ENCODE peak calls at places on chromosomes 16 and 17, in five cellular contexts. J, C, Y, E and G are unnamed samples.

GRCh38 chr17:8598913-8599312 is 31.6 kb downstream of the MYH10 start:
- DNase-seq in J (no peak), C (no peak), E (no peak), Y (no peak), G (no peak)

GRCh38 chr17:78019367-78019975 is 61.0 kb downstream of the TNRC6C start:
- DNase-seq in E (no peak), Y (peak), C (no peak), J (peak), G (peak)

GRCh38 chr16:83215417-83216001 is 588.7 kb downstream of the CDH13 start:
- DNase-seq in C (peak), Y (peak), J (peak), E (peak), G (peak)

GRCh38 chr17:61474235-61474927 is 22.2 kb downstream of the TBX4 start:
- DNase-seq in E (no peak), Y (no peak), C (no peak), J (no peak), G (no peak)

GRCh38 chr16:11135167-11135973 is 120.6 kb downstream of the SOCS1 start:
- DNase-seq in J (no peak), C (no peak), Y (no peak), E (no peak), G (no peak)

GRCh38 chr16:89320717-89321501 is 103.4 kb downstream of the ZNF778 start:
- DNase-seq in C (no peak), Y (peak), E (peak), J (no peak), G (no peak)

GRCh38 chr16:48366165-48367093 is 18.8 kb downstream of the SIAH1 start:
- DNase-seq in Y (peak), J (peak), E (peak), C (peak), G (peak)

GRCh38 chr16:86732621-86733297 is 154.4 kb downstream of the FOXL1 start:
- DNase-seq in Y (no peak), J (no peak), E (peak), C (no peak), G (peak)

GRCh38 chr17:36980281-36980761 is 31.6 kb downstream of the AATF start:
- DNase-seq in Y (peak), J (no peak), C (no peak), E (no peak), G (peak)

GRCh38 chr17:14359251-14359939 is 58.5 kb downstream of the HS3ST3B1 start:
- DNase-seq in J (no peak), E (no peak), Y (no peak), C (no peak), G (no peak)

GRCh38 chr17:45031231-45032149 is 19.9 kb downstream of the DCAKD start:
- DNase-seq in C (no peak), Y (peak), J (no peak), E (no peak), G (no peak)

GRCh38 chr16:85573696-85574641 is 39.2 kb upstream of the GSE1 start:
- DNase-seq in Y (peak), E (no peak), C (no peak), J (no peak), G (peak)

GRCh38 chr17:61208301-61209098 is 191.1 kb upstream of the TBX2 start:
- DNase-seq in Y (no peak), C (no peak), J (no peak), E (no peak), G (no peak)

GRCh38 chr16:21069986-21070385 is 80.7 kb downstream of the DNAH3 start:
- DNase-seq in Y (no peak), E (no peak), J (no peak), C (no peak), G (no peak)

GRCh38 chr16:25177831-25178688 is 38.7 kb upstream of the AQP8 start:
- DNase-seq in E (no peak), C (no peak), Y (no peak), J (no peak), G (no peak)

GRCh38 chr17:29569245-29569950 is 897 bp downstream of the TP53I13 start:
- DNase-seq in E (peak), C (no peak), Y (peak), J (no peak), G (no peak)

GRCh38 chr17:2102931-2103398 is 48.1 kb downstream of the HIC1 start:
- DNase-seq in J (peak), E (no peak), C (no peak), Y (no peak), G (no peak)

GRCh38 chr17:50258647-50259483 is 15.4 kb upstream of the TMEM92 start:
- DNase-seq in E (no peak), J (no peak), Y (no peak), C (no peak), G (no peak)

GRCh38 chr17:27701963-27702362 is 71.0 kb downstream of the LGALS9 start:
- DNase-seq in J (no peak), Y (no peak), C (no peak), E (no peak), G (no peak)

GRCh38 chr16:1786242-1787055 is 3.7 kb downstream of the NUBP2 start:
- DNase-seq in Y (no peak), E (peak), J (no peak), C (no peak), G (no peak)

GRCh38 chr17:61352408-61352770 is 47.3 kb upstream of the TBX2 start:
- DNase-seq in J (no peak), E (no peak), C (no peak), Y (no peak), G (peak)

GRCh38 chr16:4811242-4811641 is 8.8 kb upstream of the ROGDI start:
- DNase-seq in E (no peak), Y (no peak), J (no peak), C (no peak), G (no peak)

GRCh38 chr16:57131351-57131970 is 39.1 kb downstream of the CPNE2 start:
- DNase-seq in C (no peak), Y (no peak), E (no peak), J (no peak), G (no peak)

GRCh38 chr16:2428051-2428786 is 1.0 kb upstream of the CCNF start:
- DNase-seq in C (no peak), Y (peak), E (peak), J (no peak), G (no peak)

DNA sequence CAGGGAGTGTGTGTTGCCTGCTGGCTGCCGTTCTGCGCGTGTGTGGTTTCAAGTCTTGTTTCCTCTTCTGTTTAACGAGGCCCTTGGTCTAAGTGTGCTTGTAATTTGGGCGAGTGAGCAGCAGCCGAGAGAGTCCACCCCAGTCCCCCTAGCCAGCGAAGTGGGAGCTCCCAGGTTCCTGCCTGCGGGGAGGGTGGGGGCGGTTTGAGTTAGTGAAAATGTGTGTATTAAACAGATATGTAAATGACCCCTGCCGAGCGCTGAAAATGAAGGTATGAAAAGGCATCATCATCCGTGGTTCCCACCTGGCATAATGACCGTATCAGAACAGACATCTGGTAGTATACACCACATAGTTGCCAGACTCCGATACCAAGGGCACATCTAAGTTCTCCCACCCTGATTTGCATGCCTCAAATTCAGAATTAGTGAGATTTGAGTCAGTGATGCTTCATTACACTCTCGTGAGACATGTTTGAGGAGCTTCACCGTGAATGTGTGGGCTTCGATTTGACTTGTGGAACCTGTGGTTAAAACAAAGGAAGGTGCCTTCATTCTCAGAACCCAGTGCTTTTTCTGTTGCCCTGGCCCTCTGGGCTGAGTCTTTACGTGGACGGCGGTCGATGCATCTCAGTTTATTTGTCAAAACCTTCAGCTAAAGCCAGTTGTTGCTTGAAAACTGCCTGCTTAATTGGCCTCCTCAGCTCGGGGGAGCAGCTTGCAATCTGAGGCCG is 114.4 kb upstream of the CHMP6 start:
- DNase-seq in Y (no peak), J (no peak), E (peak), C (no peak), G (no peak)
- TF ChIP-seq MAX in Y (no peak), J (no peak), E (no peak), C (no peak), G (no peak)

GRCh38 chr17:57662644-57663308 is 82.3 kb downstream of the CCDC182 start:
- DNase-seq in C (peak), Y (peak), J (peak), E (peak), G (peak)
- TF ChIP-seq MAX in C (no peak), Y (no peak), J (no peak), E (peak), G (no peak)

GRCh38 chr16:76856112-76856511 is 334.9 kb upstream of the MON1B start:
- DNase-seq in J (no peak), C (no peak), E (no peak), Y (no peak), G (no peak)

GRCh38 chr16:76854234-76854633 is 336.8 kb upstream of the MON1B start:
- DNase-seq in J (no peak), Y (no peak), E (no peak), C (no peak), G (no peak)

GRCh38 chr16:76857402-76857801 is 333.6 kb upstream of the MON1B start:
- DNase-seq in J (no peak), E (no peak), C (no peak), Y (no peak), G (no peak)
- TF ChIP-seq MAX in J (no peak), E (no peak), C (no peak), Y (no peak), G (no peak)

GRCh38 chr17:4877089-4877488 is 22.2 kb upstream of the C17orf107 start:
- DNase-seq in J (no peak), C (no peak), E (no peak), Y (no peak), G (no peak)
- TF ChIP-seq MAX in J (no peak), C (no peak), E (no peak), Y (no peak), G (no peak)

GRCh38 chr17:67093348-67093747 is 49.0 kb downstream of the CACNG1 start:
- DNase-seq in E (no peak), Y (no peak), C (no peak), J (no peak), G (no peak)
- TF ChIP-seq MAX in E (no peak), Y (no peak), C (no peak), J (no peak), G (no peak)